ENCODE peak calls at places on chromosomes 12 and 14, in ten cellular contexts. O is OCI-LY7; X is prostate gland; U is CD8-positive, alpha-beta memory T cell; E is mammary epithelial cell; G is cardiac muscle cell; P is HepG2; Q is stomach; K is K562; Z is aorta. N is an unnamed sample. For H3K36me3, the result is how much of the 10 kb centered on the place peaks cover.

GRCh38 chr12:118424883-118425282 is 48.5 kb downstream of the SUDS3 start:
- DNase-seq in O (no peak), X (no peak), U (no peak), E (no peak), G (no peak), P (no peak), Q (no peak), K (no peak), Z (no peak), N (no peak)

GRCh38 chr12:43550831-43551270 is 1.2 kb downstream of the ADAMTS20 start:
- DNase-seq in O (no peak), X (no peak), U (no peak), E (no peak), G (no peak), P (no peak), Q (no peak), K (no peak), Z (no peak), N (peak)

GRCh38 chr14:32708134-32708533 is 230.5 kb upstream of the NPAS3 start:
- DNase-seq in O (no peak), X (no peak), U (no peak), E (no peak), G (no peak), P (no peak), Q (no peak), K (no peak), Z (no peak), N (no peak)

GRCh38 chr14:65703996-65704395 is 291.5 kb downstream of the FUT8 start:
- DNase-seq in O (no peak), X (no peak), U (no peak), E (no peak), G (peak), P (no peak), Q (no peak), K (no peak), Z (no peak), N (no peak)

GRCh38 chr12:80087486-80088213 is 11.7 kb upstream of the OTOGL start:
- DNase-seq in O (no peak), X (no peak), U (no peak), E (no peak), G (no peak), P (no peak), Q (no peak), K (no peak), Z (no peak), N (no peak)

GRCh38 chr14:58298880-58299664 is 717 bp downstream of the ARID4A start:
- DNase-seq in O (peak), X (peak), U (peak), E (no peak), G (no peak), P (no peak), Q (peak), K (peak), Z (peak), N (peak)

GRCh38 chr14:65415613-65416012 is 3.1 kb downstream of the FUT8 start:
- DNase-seq in O (no peak), X (no peak), U (no peak), E (no peak), G (no peak), P (no peak), Q (no peak), K (no peak), Z (no peak), N (no peak)

GRCh38 chr12:9787340-9787737 is 26.6 kb upstream of the CD69 start:
- DNase-seq in O (no peak), X (no peak), U (no peak), E (no peak), G (peak), P (no peak), Q (no peak), K (no peak), Z (no peak), N (no peak)

GRCh38 chr12:56766535-56766934 is 3.4 kb downstream of the HSD17B6 start:
- DNase-seq in O (peak), X (no peak), U (no peak), E (no peak), G (no peak), P (no peak), Q (no peak), K (no peak), Z (no peak), N (no peak)

GRCh38 chr12:30427555-30427954 is 268.1 kb downstream of the IPO8 start:
- DNase-seq in O (no peak), X (no peak), U (no peak), E (no peak), G (no peak), P (no peak), Q (no peak), K (no peak), Z (no peak), N (no peak)

GRCh38 chr14:50797250-50798047 is 33.5 kb downstream of the NIN start:
- DNase-seq in O (no peak), X (no peak), U (no peak), E (no peak), G (no peak), P (no peak), Q (no peak), K (no peak), Z (no peak), N (no peak)

GRCh38 chr12:92753976-92754885 is 51.4 kb downstream of the PLEKHG7 start:
- DNase-seq in O (no peak), X (no peak), U (no peak), E (no peak), G (no peak), P (no peak), Q (no peak), K (no peak), Z (no peak), N (no peak)

GRCh38 chr14:24607081-24607480 is 2.4 kb downstream of the GZMH start:
- DNase-seq in O (no peak), X (no peak), U (no peak), E (no peak), G (no peak), P (no peak), Q (no peak), K (no peak), Z (no peak), N (no peak)

GRCh38 chr14:51957950-51958349 is 31.4 kb upstream of the RTRAF start:
- DNase-seq in O (no peak), X (no peak), U (no peak), E (no peak), G (peak), P (no peak), Q (no peak), K (no peak), Z (no peak), N (no peak)

GRCh38 chr14:60215127-60215444 is 33.9 kb upstream of the PPM1A start:
- DNase-seq in O (no peak), X (no peak), U (no peak), E (no peak), G (no peak), P (no peak), Q (no peak), K (no peak), Z (no peak), N (no peak)

GRCh38 chr12:55142896-55143870 is 17.0 kb downstream of the OR9K2 start:
- DNase-seq in O (peak), X (peak), U (peak), E (peak), G (peak), P (peak), Q (peak), K (peak), Z (no peak), N (peak)

GRCh38 chr12:101781834-101782543 is 42.7 kb upstream of the SYCP3 start:
- DNase-seq in O (no peak), X (no peak), U (no peak), E (no peak), G (peak), P (no peak), Q (no peak), K (no peak), Z (no peak), N (no peak)

GRCh38 chr14:61420326-61420725 is 98.9 kb downstream of the PRKCH start:
- DNase-seq in O (no peak), X (peak), U (no peak), E (peak), G (no peak), P (no peak), Q (no peak), K (no peak), Z (no peak), N (peak)

GRCh38 chr14:97113339-97113738 is 316.2 kb downstream of the VRK1 start:
- DNase-seq in O (no peak), X (no peak), U (no peak), E (no peak), G (no peak), P (no peak), Q (no peak), K (no peak), Z (no peak), N (no peak)

GRCh38 chr12:120361506-120362208 is 7.3 kb downstream of the MSI1 start:
- DNase-seq in O (no peak), X (peak), U (no peak), E (no peak), G (peak), P (no peak), Q (peak), K (peak), Z (peak), N (peak)

GRCh38 chr12:120359159-120359527 is 9.8 kb downstream of the MSI1 start:
- DNase-seq in O (no peak), X (no peak), U (no peak), E (no peak), G (no peak), P (no peak), Q (no peak), K (no peak), Z (no peak), N (no peak)

GRCh38 chr12:120356567-120357030 is 12.4 kb downstream of the MSI1 start:
- DNase-seq in O (peak), X (peak), U (peak), E (peak), G (peak), P (peak), Q (peak), K (peak), Z (peak), N (peak)

GRCh38 chr12:120357104-120357503 is 11.9 kb downstream of the MSI1 start:
- DNase-seq in O (no peak), X (no peak), U (no peak), E (no peak), G (no peak), P (no peak), Q (no peak), K (no peak), Z (no peak), N (no peak)

DNA sequence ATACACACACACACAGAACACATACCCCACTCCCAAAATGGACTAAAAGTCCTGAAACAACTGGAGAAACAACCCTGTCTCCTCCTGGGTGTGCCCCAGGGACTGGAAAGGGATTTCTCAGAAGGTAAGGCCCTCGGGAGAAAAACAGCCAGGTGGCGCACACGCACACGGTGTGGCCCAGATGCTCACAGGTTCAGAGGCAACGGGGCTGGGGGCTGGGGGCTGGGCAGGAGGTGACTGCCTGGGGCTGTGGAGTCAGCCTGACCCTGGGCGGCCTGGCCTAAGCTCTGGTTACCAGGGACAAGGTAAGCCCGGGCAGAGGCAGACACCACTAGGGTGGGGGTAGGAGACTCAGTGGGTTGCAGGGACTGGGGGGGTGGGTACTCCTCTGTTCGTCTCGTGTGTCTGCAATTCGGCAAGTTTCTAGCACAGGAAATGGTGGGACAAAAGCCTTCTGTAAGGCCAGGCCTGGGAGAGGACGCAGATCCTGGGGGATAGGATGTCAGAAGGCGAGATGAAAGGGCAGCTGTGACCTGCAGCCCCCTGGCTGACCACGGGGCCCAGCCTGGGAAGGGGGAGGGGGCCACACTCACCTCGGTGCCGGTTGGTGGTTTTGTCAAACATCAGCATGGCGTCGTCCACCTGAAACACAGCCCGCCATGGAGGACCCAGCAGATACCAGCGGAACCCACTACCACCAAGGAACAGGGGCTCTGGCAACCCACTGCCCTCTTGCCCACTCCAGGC is 10.4 kb downstream of the MSI1 start:
- DNase-seq in O (no peak), X (no peak), U (no peak), E (no peak), G (no peak), P (no peak), Q (no peak), K (no peak), Z (no peak), N (peak)
- H3K4me3 ChIP-seq in O (no peak), X (no peak), U (no peak), E (no peak), G (no peak), P (no peak), Q (no peak), K (no peak), Z (no peak), N (no peak)

DNA sequence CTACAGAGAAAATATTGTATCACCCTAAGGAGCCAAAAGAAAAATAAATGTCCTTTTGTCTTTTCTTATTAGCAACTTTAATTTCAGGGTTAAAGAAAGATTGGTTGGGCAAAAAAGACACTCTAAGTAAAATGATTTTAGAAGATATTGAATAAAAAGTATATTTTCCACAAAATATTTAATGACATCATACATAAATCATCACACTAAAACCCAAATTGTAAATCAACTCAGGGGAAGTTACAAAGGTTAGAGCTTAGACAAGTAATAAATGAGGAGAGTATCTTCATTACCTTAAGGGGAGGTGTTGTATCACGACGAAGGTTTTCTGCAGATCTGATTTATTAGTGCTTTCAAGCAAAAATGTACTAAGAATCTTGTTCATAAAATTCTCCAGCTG is 377.2 kb downstream of the C12orf50 start:
- DNase-seq in O (no peak), X (no peak), U (no peak), E (no peak), G (no peak), P (no peak), Q (no peak), K (no peak), Z (no peak), N (no peak)
- H3K36me3 ChIP-seq in O (under half), X (under half), U (under half), E (under half), G (under half), P (under half), Q (under half), K (under half), Z (under half), N (under half)

GRCh38 chr14:92400579-92401444 is 77.8 kb downstream of the SLC24A4 start:
- DNase-seq in O (peak), X (no peak), U (no peak), E (no peak), G (peak), P (no peak), Q (no peak), K (no peak), Z (no peak), N (no peak)
- H3K4me3 ChIP-seq in O (no peak), X (no peak), U (no peak), E (no peak), G (no peak), P (no peak), Q (no peak), K (no peak), Z (no peak), N (no peak)

DNA sequence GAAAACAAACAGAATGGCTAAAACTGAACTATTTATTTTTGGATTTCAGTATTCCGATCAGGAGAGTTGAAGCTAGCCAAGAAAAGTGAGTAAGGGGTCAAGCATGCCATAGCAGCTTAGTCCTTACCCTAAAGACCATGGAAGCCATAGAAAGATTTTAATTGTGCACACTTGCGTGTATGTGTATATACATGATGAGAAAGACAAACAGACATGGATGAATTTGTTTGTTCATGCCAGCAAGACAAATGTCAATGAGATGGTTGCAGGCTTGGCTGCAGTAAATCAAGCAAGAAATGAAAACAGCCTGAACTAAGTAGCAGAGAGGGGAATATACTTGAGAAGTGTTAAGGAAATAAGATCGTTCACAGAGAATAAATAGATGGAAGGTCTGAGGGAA is 14.9 kb downstream of the SNW1 start:
- DNase-seq in O (no peak), X (no peak), U (no peak), E (no peak), G (no peak), P (no peak), Q (no peak), K (no peak), Z (no peak), N (no peak)
- H3K36me3 ChIP-seq in O (half or more), X (under half), U (under half), E (under half), G (under half), P (under half), Q (under half), K (half or more), Z (under half), N (under half)

GRCh38 chr12:95337176-95337575 is 119.6 kb downstream of the VEZT start:
- DNase-seq in O (no peak), X (no peak), U (no peak), E (no peak), G (peak), P (no peak), Q (no peak), K (no peak), Z (no peak), N (no peak)

GRCh38 chr12:95335948-95336347 is 118.3 kb downstream of the VEZT start:
- DNase-seq in O (no peak), X (no peak), U (no peak), E (no peak), G (no peak), P (peak), Q (no peak), K (no peak), Z (no peak), N (no peak)

GRCh38 chr12:95342008-95342407 is 124.4 kb downstream of the VEZT start:
- DNase-seq in O (no peak), X (no peak), U (no peak), E (no peak), G (no peak), P (no peak), Q (no peak), K (no peak), Z (no peak), N (no peak)

GRCh38 chr12:95339086-95339788 is 121.6 kb downstream of the VEZT start:
- DNase-seq in O (no peak), X (no peak), U (no peak), E (peak), G (no peak), P (no peak), Q (no peak), K (no peak), Z (no peak), N (no peak)

DNA sequence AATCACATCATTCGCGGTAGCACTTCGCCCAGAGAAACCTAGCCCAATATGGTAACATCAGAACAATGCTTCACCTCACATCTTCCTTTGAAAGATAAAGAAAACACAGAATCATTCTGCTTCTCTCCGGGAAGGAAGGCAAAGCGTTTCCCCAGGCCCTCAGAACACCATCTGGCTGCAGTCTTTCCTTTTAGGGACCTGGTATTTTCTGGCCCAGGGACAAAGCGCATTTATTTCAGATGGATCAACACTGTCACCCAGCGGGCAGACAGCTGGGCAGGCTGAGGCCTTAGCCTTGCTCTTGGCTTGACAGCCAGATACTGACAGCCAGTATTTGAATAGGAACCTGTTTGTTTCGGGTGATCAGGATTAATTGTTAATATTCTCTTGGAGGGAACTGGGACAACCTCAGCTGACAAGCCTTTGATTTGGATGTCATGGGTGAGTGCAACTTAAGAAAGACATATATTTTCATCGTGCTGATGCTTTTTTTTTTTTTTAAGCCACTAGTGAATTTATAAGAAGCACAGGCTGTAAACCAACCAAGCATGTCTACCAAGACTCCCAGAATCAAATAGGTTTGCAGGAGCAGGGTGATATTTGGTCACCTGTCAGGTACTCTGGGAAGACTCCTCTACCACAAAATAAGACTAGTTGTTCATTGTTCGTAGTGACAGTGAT is 118.9 kb downstream of the VEZT start:
- DNase-seq in O (peak), X (peak), U (no peak), E (peak), G (peak), P (peak), Q (peak), K (peak), Z (peak), N (peak)
- H3K4me3 ChIP-seq in O (peak), X (no peak), U (no peak), E (no peak), G (no peak), P (peak), Q (no peak), K (no peak), Z (no peak), N (no peak)

GRCh38 chr12:2937500-2937899 is 21.7 kb upstream of the TEAD4 start:
- DNase-seq in O (no peak), X (no peak), U (no peak), E (no peak), G (peak), P (no peak), Q (no peak), K (no peak), Z (no peak), N (no peak)

GRCh38 chr12:2934371-2934770 is 24.8 kb upstream of the TEAD4 start:
- DNase-seq in O (no peak), X (no peak), U (no peak), E (no peak), G (no peak), P (no peak), Q (no peak), K (no peak), Z (peak), N (no peak)

GRCh38 chr12:2940564-2940963 is 18.6 kb upstream of the TEAD4 start:
- DNase-seq in O (no peak), X (no peak), U (no peak), E (no peak), G (no peak), P (no peak), Q (no peak), K (peak), Z (peak), N (no peak)

GRCh38 chr12:2933586-2933985 is 25.6 kb upstream of the TEAD4 start:
- DNase-seq in O (no peak), X (no peak), U (no peak), E (no peak), G (no peak), P (no peak), Q (no peak), K (no peak), Z (peak), N (no peak)

GRCh38 chr12:2936301-2936700 is 22.9 kb upstream of the TEAD4 start:
- DNase-seq in O (no peak), X (no peak), U (no peak), E (no peak), G (no peak), P (no peak), Q (no peak), K (no peak), Z (peak), N (no peak)
- H3K36me3 ChIP-seq in O (under half), X (under half), U (under half), E (under half), G (under half), P (under half), Q (half or more), K (under half), Z (under half), N (under half)

GRCh38 chr14:23056257-23056955 is 914 bp downstream of the CDH24 start:
- DNase-seq in O (peak), X (peak), U (peak), E (peak), G (peak), P (peak), Q (peak), K (peak), Z (peak), N (peak)
- H3K4me3 ChIP-seq in O (peak), X (no peak), U (peak), E (no peak), G (peak), P (peak), Q (peak), K (peak), Z (no peak), N (peak)

N was measured in H7.